ENCODE peak calls at places on chromosomes 16 and 17, in four cellular contexts. One of them, this sample, is unnamed.

GRCh38 chr17:47660064-47660492 is 10.4 kb downstream of the KPNB1 start:
- DNase-seq in putamen: no peak
- DNase-seq in MV-4-11: peak
- DNase-seq in substantia nigra: no peak
- DNase-seq in this sample: no peak

GRCh38 chr17:4881761-4882555 is 17.4 kb upstream of the C17orf107 start:
- DNase-seq in putamen: no peak
- DNase-seq in MV-4-11: no peak
- DNase-seq in substantia nigra: peak
- DNase-seq in this sample: peak

GRCh38 chr16:48496571-48497095 is 111.4 kb upstream of the SIAH1 start:
- DNase-seq in putamen: no peak
- DNase-seq in MV-4-11: no peak
- DNase-seq in substantia nigra: no peak
- DNase-seq in this sample: no peak

GRCh38 chr16:17469742-17470001 is 1.1 kb downstream of the XYLT1 start:
- DNase-seq in putamen: no peak
- DNase-seq in MV-4-11: no peak
- DNase-seq in substantia nigra: no peak
- DNase-seq in this sample: no peak

GRCh38 chr17:80110447-80110812 is 9.0 kb downstream of the GAA start:
- DNase-seq in putamen: no peak
- DNase-seq in MV-4-11: no peak
- DNase-seq in substantia nigra: no peak
- DNase-seq in this sample: no peak

GRCh38 chr17:7347630-7348477 is 4.1 kb upstream of the KCTD11 start:
- DNase-seq in putamen: no peak
- DNase-seq in MV-4-11: no peak
- DNase-seq in substantia nigra: no peak
- DNase-seq in this sample: no peak

GRCh38 chr16:85029413-85029794 is 1.8 kb downstream of the KIAA0513 start:
- DNase-seq in putamen: peak
- DNase-seq in MV-4-11: peak
- DNase-seq in substantia nigra: no peak
- DNase-seq in this sample: peak

GRCh38 chr16:24348511-24349290 is 92.6 kb downstream of the CACNG3 start:
- DNase-seq in putamen: no peak
- DNase-seq in MV-4-11: no peak
- DNase-seq in substantia nigra: no peak
- DNase-seq in this sample: no peak

GRCh38 chr17:57554826-57555635 is 190.1 kb downstream of the CCDC182 start:
- DNase-seq in putamen: peak
- DNase-seq in MV-4-11: no peak
- DNase-seq in substantia nigra: peak
- DNase-seq in this sample: no peak

GRCh38 chr17:36937961-36938565 is 788 bp downstream of the LHX1 start:
- DNase-seq in putamen: no peak
- DNase-seq in MV-4-11: no peak
- DNase-seq in substantia nigra: no peak
- DNase-seq in this sample: no peak

GRCh38 chr17:35912942-35913341 is 17.6 kb downstream of the RDM1 start:
- DNase-seq in putamen: no peak
- DNase-seq in MV-4-11: no peak
- DNase-seq in substantia nigra: no peak
- DNase-seq in this sample: no peak

GRCh38 chr17:47727704-47728036 is 5.4 kb upstream of the TBX21 start:
- DNase-seq in putamen: no peak
- DNase-seq in MV-4-11: no peak
- DNase-seq in substantia nigra: no peak
- DNase-seq in this sample: no peak

GRCh38 chr17:40018211-40019121 is 3.2 kb downstream of the CSF3 start:
- DNase-seq in putamen: no peak
- DNase-seq in MV-4-11: no peak
- DNase-seq in substantia nigra: no peak
- DNase-seq in this sample: peak

GRCh38 chr16:57473176-57473840 is 10.8 kb downstream of the POLR2C start:
- DNase-seq in putamen: no peak
- DNase-seq in MV-4-11: no peak
- DNase-seq in substantia nigra: no peak
- DNase-seq in this sample: no peak

GRCh38 chr16:85690469-85691064 is 1.8 kb upstream of the GINS2 start:
- DNase-seq in putamen: no peak
- DNase-seq in MV-4-11: no peak
- DNase-seq in substantia nigra: no peak
- DNase-seq in this sample: no peak

GRCh38 chr16:54503011-54503410 is 216.4 kb upstream of the IRX3 start:
- DNase-seq in putamen: no peak
- DNase-seq in MV-4-11: no peak
- DNase-seq in substantia nigra: no peak
- DNase-seq in this sample: peak

GRCh38 chr16:12802661-12803060 is 1.0 kb downstream of the CPPED1 start:
- DNase-seq in putamen: no peak
- DNase-seq in MV-4-11: no peak
- DNase-seq in substantia nigra: no peak
- DNase-seq in this sample: no peak

GRCh38 chr16:11636172-11636721 is 32.0 kb upstream of the SNN start:
- DNase-seq in putamen: no peak
- DNase-seq in MV-4-11: no peak
- DNase-seq in substantia nigra: no peak
- DNase-seq in this sample: no peak

GRCh38 chr16:3597226-3597625 is 14.2 kb downstream of the SLX4 start:
- DNase-seq in putamen: no peak
- DNase-seq in MV-4-11: no peak
- DNase-seq in substantia nigra: no peak
- DNase-seq in this sample: no peak

GRCh38 chr17:72765357-72766153 is 326.9 kb downstream of the SLC39A11 start:
- DNase-seq in putamen: no peak
- DNase-seq in MV-4-11: no peak
- DNase-seq in substantia nigra: no peak
- DNase-seq in this sample: no peak

GRCh38 chr17:80043963-80044362 is 7.5 kb downstream of the CCDC40 start:
- DNase-seq in putamen: no peak
- DNase-seq in MV-4-11: no peak
- DNase-seq in substantia nigra: no peak
- DNase-seq in this sample: no peak

GRCh38 chr16:11309895-11310633 is 28.9 kb upstream of the PRM1 start:
- DNase-seq in putamen: no peak
- DNase-seq in MV-4-11: peak
- DNase-seq in substantia nigra: no peak
- DNase-seq in this sample: no peak